ENCODE peak calls at places on chromosomes 12 and 14, in seven cellular contexts. J, H, F, L, K, Y and P are unnamed samples.

GRCh38 chr12:108619369-108620160 is 14.1 kb downstream of the SELPLG start:
- DNase-seq in J (no peak), H (no peak), F (no peak), L (no peak), K (no peak), Y (no peak), P (no peak)

GRCh38 chr12:1282670-1283361 is 291.8 kb downstream of the ERC1 start:
- DNase-seq in J (no peak), H (no peak), F (no peak), L (no peak), K (no peak), Y (no peak), P (no peak)

GRCh38 chr14:99649219-99649618 is 4.3 kb downstream of the HHIPL1 start:
- DNase-seq in J (no peak), H (peak), F (no peak), L (no peak), K (peak), Y (peak), P (no peak)

GRCh38 chr12:51188359-51189051 is 15.6 kb upstream of the TFCP2 start:
- DNase-seq in J (no peak), H (no peak), F (no peak), L (no peak), K (no peak), Y (no peak), P (no peak)

GRCh38 chr14:95153866-95154265 is 3.5 kb downstream of the DICER1 start:
- DNase-seq in J (no peak), H (no peak), F (no peak), L (no peak), K (no peak), Y (no peak), P (no peak)

GRCh38 chr14:92531151-92531873 is 17.7 kb downstream of the RIN3 start:
- DNase-seq in J (no peak), H (no peak), F (peak), L (peak), K (no peak), Y (no peak), P (no peak)

GRCh38 chr12:26845057-26845666 is 12.2 kb upstream of the ITPR2 start:
- DNase-seq in J (no peak), H (peak), F (peak), L (peak), K (peak), Y (peak), P (no peak)

GRCh38 chr14:59997496-59997895 is 77.6 kb downstream of the LRRC9 start:
- DNase-seq in J (no peak), H (peak), F (no peak), L (peak), K (peak), Y (no peak), P (no peak)

DNA sequence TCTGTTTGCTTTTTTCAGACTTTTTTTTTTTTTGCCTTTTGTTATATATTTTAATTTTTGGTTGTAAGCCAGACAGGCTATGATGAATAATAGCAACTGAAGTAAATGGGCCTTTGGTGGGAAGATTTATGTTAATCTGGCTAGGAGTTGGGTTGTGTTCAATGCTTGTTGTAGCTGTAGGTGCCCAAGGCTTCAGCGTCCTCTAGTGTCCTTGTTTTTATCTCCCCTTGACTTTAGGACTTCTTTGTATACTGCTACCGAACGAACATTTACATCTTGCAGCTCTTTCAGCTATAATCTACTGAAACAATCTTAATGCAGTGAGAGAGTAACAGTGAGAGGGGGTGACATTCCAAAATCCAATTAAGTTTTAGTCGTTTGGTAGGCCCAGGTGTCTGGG is 848.4 kb upstream of the FBXO33 start:
- DNase-seq in J (no peak), H (no peak), F (no peak), L (no peak), K (no peak), Y (no peak), P (no peak)
- TF ChIP-seq CTCF in J (no peak), H (no peak), F (no peak), L (no peak), K (no peak), Y (no peak), P (no peak)

GRCh38 chr12:40331886-40332285 is 107.1 kb downstream of the LRRK2 start:
- DNase-seq in J (no peak), H (peak), F (no peak), L (no peak), K (no peak), Y (no peak), P (no peak)

GRCh38 chr12:40338071-40338470 is 113.3 kb downstream of the LRRK2 start:
- DNase-seq in J (no peak), H (no peak), F (no peak), L (no peak), K (no peak), Y (no peak), P (no peak)

GRCh38 chr12:40342010-40342409 is 117.2 kb downstream of the LRRK2 start:
- DNase-seq in J (no peak), H (no peak), F (no peak), L (no peak), K (no peak), Y (no peak), P (no peak)

GRCh38 chr12:40336573-40337199 is 111.9 kb downstream of the LRRK2 start:
- DNase-seq in J (no peak), H (peak), F (no peak), L (peak), K (peak), Y (no peak), P (no peak)
- TF ChIP-seq CTCF in J (peak), H (peak), F (peak), L (peak), K (peak), Y (peak), P (peak)

GRCh38 chr14:64467131-64467530 is 1.8 kb downstream of the AKAP5 start:
- DNase-seq in J (peak), H (no peak), F (no peak), L (peak), K (no peak), Y (no peak), P (no peak)

GRCh38 chr14:64464695-64465094 is 604 bp upstream of the AKAP5 start:
- DNase-seq in J (no peak), H (no peak), F (no peak), L (no peak), K (no peak), Y (no peak), P (no peak)

GRCh38 chr14:64465208-64465821 is at the start of gene AKAP5:
- DNase-seq in J (peak), H (peak), F (peak), L (peak), K (no peak), Y (no peak), P (no peak)

GRCh38 chr14:64463873-64464272 is 1.4 kb upstream of the AKAP5 start:
- DNase-seq in J (no peak), H (no peak), F (no peak), L (no peak), K (no peak), Y (no peak), P (no peak)

DNA sequence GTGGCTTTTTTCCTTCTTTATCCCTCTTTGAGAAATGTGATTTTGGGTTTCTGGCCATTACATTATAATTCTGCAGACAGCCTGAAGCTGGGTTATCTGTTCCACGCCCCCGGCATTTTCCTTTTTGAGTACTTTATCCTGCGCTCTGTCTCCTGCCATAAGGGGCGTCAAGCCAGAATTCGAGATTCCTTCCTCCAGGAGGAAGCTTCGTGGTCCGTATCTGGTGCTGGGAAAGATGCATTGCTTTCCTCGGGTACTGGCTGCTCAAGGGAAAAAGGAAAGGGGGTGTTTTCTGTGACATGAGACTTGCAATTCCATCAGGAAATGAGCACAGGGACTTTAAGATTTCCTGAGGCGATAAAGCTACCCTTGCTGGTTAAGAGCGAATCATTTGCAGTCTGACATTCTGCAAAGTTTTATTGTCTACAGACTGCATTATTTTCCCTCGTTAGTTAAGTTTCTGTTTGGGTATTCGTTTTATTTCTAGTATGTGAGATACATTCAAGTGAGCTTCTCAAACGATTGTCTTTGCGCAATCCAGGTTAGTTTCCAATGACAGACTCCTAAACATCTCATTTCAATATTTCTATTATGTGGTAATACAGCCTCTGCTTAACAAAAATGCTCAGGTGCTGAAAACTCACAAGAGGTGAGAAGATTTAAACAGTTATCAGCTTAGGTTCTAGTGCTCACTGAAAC is 706 bp downstream of the AKAP5 start:
- DNase-seq in J (no peak), H (peak), F (no peak), L (peak), K (peak), Y (peak), P (no peak)
- TF ChIP-seq CTCF in J (no peak), H (peak), F (no peak), L (no peak), K (peak), Y (peak), P (peak)

DNA sequence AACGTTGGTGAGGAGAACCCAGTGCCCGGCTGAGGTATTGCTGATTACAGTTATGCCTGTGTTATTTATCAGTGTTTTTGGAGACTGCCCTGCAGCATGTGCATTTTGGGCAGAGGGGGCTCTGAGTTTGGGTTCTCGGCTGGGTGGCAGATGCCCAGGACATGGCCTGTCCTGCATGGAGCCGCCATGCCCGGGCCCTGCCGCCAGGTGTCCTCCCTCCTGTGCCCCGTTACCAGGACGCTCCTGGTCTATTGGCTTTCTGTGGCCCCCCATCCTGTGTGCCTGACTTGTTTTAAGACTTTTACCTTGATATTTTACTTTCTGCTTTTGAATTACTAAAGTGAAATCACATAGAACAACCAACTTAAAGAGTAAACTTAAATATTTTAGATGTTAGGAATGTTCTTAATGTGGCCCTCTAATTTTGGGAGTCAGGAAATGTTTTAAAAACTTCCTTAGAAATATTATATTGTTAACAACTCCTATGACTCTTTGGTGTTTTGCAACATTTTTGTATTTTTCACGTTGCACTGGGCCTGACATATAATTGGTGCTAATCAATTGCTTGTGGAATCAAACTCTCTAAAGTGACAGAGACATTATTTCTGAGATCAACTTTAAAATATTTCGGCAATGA is 51.8 kb downstream of the PRIMA1 start:
- DNase-seq in J (no peak), H (no peak), F (no peak), L (peak), K (no peak), Y (no peak), P (no peak)
- TF ChIP-seq CTCF in J (peak), H (no peak), F (no peak), L (peak), K (no peak), Y (no peak), P (no peak)

DNA sequence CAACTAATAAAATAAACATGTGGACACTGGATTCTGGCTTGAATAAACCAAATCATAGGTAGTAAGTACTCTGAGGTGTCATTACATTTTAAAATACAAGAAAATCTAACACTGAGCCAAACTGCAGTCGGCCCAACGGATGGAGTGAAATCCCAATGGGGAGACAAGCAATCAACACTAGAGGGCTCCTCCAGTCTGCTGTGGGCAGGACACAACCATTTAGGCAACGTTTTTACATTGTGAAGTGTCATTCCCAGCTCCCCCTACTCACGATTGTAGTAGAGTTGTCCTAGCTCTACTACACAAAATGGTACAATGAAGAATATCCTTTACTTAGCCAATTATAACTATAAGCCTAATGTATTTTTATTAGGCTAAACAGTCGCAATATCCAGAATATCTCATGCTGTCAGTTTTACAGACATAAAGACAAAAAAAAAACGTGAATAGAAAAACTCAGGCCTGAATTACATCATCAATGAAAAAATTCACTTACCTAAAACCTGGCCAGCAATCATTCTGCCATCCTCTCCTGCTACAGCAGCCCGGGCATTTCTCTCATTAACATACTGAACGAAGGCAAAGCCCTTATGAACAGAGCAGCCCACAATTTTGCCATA is 35.7 kb downstream of the HNRNPC start:
- DNase-seq in J (peak), H (no peak), F (no peak), L (peak), K (no peak), Y (no peak), P (no peak)
- TF ChIP-seq CTCF in J (peak), H (peak), F (peak), L (peak), K (peak), Y (peak), P (peak)

DNA sequence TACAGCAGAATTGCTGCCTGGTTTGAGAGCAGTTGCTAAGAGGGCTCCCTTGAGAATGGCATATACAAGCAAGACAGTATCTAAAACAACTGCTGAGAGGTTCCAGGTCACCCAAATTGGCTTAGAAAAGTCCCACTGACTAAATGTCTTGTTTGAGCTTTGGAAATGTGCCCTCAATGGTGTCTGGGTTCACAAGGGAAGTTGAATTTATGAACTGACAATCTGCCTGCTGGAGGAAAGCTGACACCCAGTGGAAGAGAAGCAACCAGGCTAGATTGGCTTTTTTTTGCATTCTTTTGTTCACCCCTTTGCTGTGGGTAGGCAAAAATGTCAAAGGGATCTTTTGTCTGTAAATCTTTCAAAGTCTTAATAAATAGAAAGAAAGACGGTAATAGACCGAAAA is 44.6 kb upstream of the NPFF start:
- DNase-seq in J (no peak), H (no peak), F (no peak), L (no peak), K (no peak), Y (no peak), P (no peak)
- TF ChIP-seq CTCF in J (no peak), H (no peak), F (no peak), L (no peak), K (no peak), Y (no peak), P (no peak)

DNA sequence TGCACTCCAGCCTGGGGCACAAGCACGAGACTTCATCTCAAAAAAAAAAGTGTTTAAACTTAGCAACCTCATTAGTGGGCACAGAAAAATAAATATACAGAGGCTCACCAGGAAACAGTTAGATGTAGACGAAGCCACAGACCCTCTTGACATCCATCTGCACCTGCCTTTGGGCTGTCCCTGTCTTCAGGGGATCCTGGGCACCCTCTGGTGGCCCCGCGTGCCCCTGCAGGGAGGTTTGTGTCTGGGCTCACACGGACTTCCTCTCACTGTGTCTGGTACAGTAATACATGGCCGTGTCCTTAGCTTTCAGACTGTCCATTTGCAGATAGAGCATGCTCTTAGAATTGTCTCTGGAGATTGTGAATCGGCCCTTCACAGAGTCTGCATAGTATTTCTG is 916.5 kb downstream of the TMEM121 start:
- DNase-seq in J (peak), H (no peak), F (no peak), L (peak), K (no peak), Y (no peak), P (no peak)
- TF ChIP-seq CTCF in J (peak), H (no peak), F (no peak), L (peak), K (no peak), Y (no peak), P (no peak)

DNA sequence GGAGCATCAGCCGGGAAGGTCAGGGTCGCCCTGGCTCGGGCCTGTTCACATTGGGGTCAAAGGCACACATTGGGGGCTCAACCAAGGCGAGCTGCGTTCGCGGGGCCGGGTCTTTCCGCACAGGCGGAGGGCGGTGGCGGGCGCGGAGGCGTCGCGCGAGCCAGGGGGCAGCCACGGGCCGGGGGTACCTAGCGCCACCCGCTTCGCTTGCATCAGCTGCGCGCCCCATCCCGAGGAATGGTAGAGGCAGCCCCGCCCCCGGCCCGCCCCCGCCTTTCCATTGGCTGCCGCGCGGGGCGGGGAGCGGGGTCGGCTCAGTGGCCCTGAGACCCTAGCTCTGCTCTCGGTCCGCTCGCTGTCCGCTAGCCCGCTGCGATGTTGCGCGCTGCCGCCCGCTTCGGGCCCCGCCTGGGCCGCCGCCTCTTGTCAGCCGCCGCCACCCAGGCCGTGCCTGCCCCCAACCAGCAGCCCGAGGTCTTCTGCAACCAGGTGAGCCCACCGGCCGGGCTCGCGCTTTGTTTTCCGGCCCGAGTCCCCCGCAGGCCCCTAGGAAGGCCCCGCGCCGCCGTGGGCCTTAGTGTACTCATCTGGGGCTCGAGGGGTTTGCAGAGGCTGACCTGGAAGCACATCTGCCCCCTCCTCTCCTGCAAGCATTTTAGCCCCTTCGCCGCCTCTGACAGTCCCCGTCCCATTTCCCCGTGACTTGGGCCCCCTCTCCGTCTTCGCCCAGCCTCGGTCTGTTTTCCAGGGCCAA is at the start of gene ALDH2:
- DNase-seq in J (no peak), H (peak), F (peak), L (peak), K (peak), Y (no peak), P (no peak)
- TF ChIP-seq CTCF in J (no peak), H (no peak), F (no peak), L (peak), K (no peak), Y (peak), P (no peak)

DNA sequence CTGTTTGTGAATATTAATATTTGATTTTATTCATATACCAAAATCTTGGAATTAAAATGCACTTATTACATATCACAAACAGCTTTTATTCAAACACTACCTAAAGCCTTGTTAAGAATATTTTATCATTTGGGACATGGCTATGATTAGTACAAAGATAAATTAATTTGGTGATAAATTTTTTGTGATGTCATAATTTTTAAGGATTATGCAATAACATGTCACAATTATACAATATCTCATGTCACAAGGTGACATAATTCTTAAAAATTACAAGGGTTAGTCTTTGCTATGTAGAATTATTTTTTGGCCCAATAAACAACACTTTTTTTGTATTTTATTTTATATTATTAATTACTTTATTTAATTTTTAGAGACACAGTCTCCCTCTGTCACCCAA is 113.7 kb downstream of the TMTC3 start:
- DNase-seq in J (no peak), H (no peak), F (no peak), L (no peak), K (no peak), Y (no peak), P (no peak)
- TF ChIP-seq CTCF in J (no peak), H (no peak), F (no peak), L (no peak), K (no peak), Y (no peak), P (no peak)

GRCh38 chr14:104967414-104968152 is 10.6 kb downstream of the AHNAK2 start:
- DNase-seq in J (no peak), H (peak), F (peak), L (no peak), K (peak), Y (no peak), P (no peak)
- TF ChIP-seq CTCF in J (no peak), H (no peak), F (no peak), L (no peak), K (no peak), Y (no peak), P (no peak)